ENCODE peak calls at places on chromosome 18, in six cellular contexts. One of them, this sample, is unnamed.

GRCh38 chr18:24089059-24089458 is 49.8 kb upstream of the CABYR start:
- DNase-seq in brain microvascular endothelial cell: no peak
- DNase-seq in A673: no peak
- DNase-seq in body of pancreas: no peak
- DNase-seq in PC-9: no peak
- DNase-seq in activated B cell treated with CpG ODN at 0.5 μM for 24 hours: no peak
- DNase-seq in this sample: peak; percentile 31

GRCh38 chr18:35721431-35722081 is 140.0 kb downstream of the GALNT1 start:
- DNase-seq in brain microvascular endothelial cell: no peak
- DNase-seq in A673: no peak
- DNase-seq in body of pancreas: no peak
- DNase-seq in PC-9: no peak
- DNase-seq in activated B cell treated with CpG ODN at 0.5 μM for 24 hours: no peak
- DNase-seq in this sample: no peak

GRCh38 chr18:79567481-79568147 is 112.0 kb upstream of the CTDP1 start:
- DNase-seq in brain microvascular endothelial cell: peak; percentile 95
- DNase-seq in A673: peak; percentile 11
- DNase-seq in body of pancreas: peak; percentile 32
- DNase-seq in PC-9: no peak
- DNase-seq in activated B cell treated with CpG ODN at 0.5 μM for 24 hours: no peak
- DNase-seq in this sample: peak; percentile 80

GRCh38 chr18:78032574-78032973 is 782.9 kb downstream of the GALR1 start:
- DNase-seq in brain microvascular endothelial cell: no peak
- DNase-seq in A673: no peak
- DNase-seq in body of pancreas: no peak
- DNase-seq in PC-9: no peak
- DNase-seq in activated B cell treated with CpG ODN at 0.5 μM for 24 hours: no peak
- DNase-seq in this sample: no peak

GRCh38 chr18:6708880-6709279 is 20.6 kb upstream of the ARHGAP28 start:
- DNase-seq in brain microvascular endothelial cell: no peak
- DNase-seq in A673: no peak
- DNase-seq in body of pancreas: no peak
- DNase-seq in PC-9: no peak
- DNase-seq in activated B cell treated with CpG ODN at 0.5 μM for 24 hours: no peak
- DNase-seq in this sample: no peak

GRCh38 chr18:10033038-10033437 is 119.2 kb downstream of the VAPA start:
- DNase-seq in brain microvascular endothelial cell: no peak
- DNase-seq in A673: no peak
- DNase-seq in body of pancreas: peak; percentile 73
- DNase-seq in PC-9: no peak
- DNase-seq in activated B cell treated with CpG ODN at 0.5 μM for 24 hours: no peak
- DNase-seq in this sample: no peak

GRCh38 chr18:43141208-43141607 is 25.7 kb upstream of the RIT2 start:
- DNase-seq in brain microvascular endothelial cell: no peak
- DNase-seq in A673: no peak
- DNase-seq in body of pancreas: no peak
- DNase-seq in PC-9: no peak
- DNase-seq in activated B cell treated with CpG ODN at 0.5 μM for 24 hours: no peak
- DNase-seq in this sample: no peak

GRCh38 chr18:35580748-35581534 is 599 bp upstream of the GALNT1 start:
- DNase-seq in brain microvascular endothelial cell: peak; percentile 19
- DNase-seq in A673: peak; percentile 56
- DNase-seq in body of pancreas: peak; percentile 62
- DNase-seq in PC-9: peak; percentile 35
- DNase-seq in activated B cell treated with CpG ODN at 0.5 μM for 24 hours: peak; percentile 73
- DNase-seq in this sample: peak; percentile 38

GRCh38 chr18:57807336-57808117 is 4.4 kb upstream of the ATP8B1 start:
- DNase-seq in brain microvascular endothelial cell: no peak
- DNase-seq in A673: peak; percentile 53
- DNase-seq in body of pancreas: peak; percentile 50
- DNase-seq in PC-9: no peak
- DNase-seq in activated B cell treated with CpG ODN at 0.5 μM for 24 hours: no peak
- DNase-seq in this sample: peak; percentile 53

GRCh38 chr18:46464926-46465655 is 191.9 kb downstream of the LOXHD1 start:
- DNase-seq in brain microvascular endothelial cell: no peak
- DNase-seq in A673: no peak
- DNase-seq in body of pancreas: no peak
- DNase-seq in PC-9: no peak
- DNase-seq in activated B cell treated with CpG ODN at 0.5 μM for 24 hours: no peak
- DNase-seq in this sample: no peak

GRCh38 chr18:54806526-54806925 is 21.8 kb upstream of the RAB27B start:
- DNase-seq in brain microvascular endothelial cell: no peak
- DNase-seq in A673: no peak
- DNase-seq in body of pancreas: no peak
- DNase-seq in PC-9: no peak
- DNase-seq in activated B cell treated with CpG ODN at 0.5 μM for 24 hours: no peak
- DNase-seq in this sample: peak; percentile 21

GRCh38 chr18:10041180-10041579 is 127.4 kb downstream of the VAPA start:
- DNase-seq in brain microvascular endothelial cell: peak; percentile 43
- DNase-seq in A673: no peak
- DNase-seq in body of pancreas: peak; percentile 85
- DNase-seq in PC-9: no peak
- DNase-seq in activated B cell treated with CpG ODN at 0.5 μM for 24 hours: no peak
- DNase-seq in this sample: peak; percentile 82

GRCh38 chr18:79252904-79253633 is 142.7 kb upstream of the NFATC1 start:
- DNase-seq in brain microvascular endothelial cell: no peak
- DNase-seq in A673: no peak
- DNase-seq in body of pancreas: no peak
- DNase-seq in PC-9: no peak
- DNase-seq in activated B cell treated with CpG ODN at 0.5 μM for 24 hours: no peak
- DNase-seq in this sample: no peak

GRCh38 chr18:49344825-49345224 is 115.6 kb downstream of the DYM start:
- DNase-seq in brain microvascular endothelial cell: no peak
- DNase-seq in A673: no peak
- DNase-seq in body of pancreas: no peak
- DNase-seq in PC-9: no peak
- DNase-seq in activated B cell treated with CpG ODN at 0.5 μM for 24 hours: no peak
- DNase-seq in this sample: no peak

GRCh38 chr18:47720741-47721140 is 209.7 kb downstream of the SMAD2 start:
- DNase-seq in brain microvascular endothelial cell: no peak
- DNase-seq in A673: no peak
- DNase-seq in body of pancreas: no peak
- DNase-seq in PC-9: no peak
- DNase-seq in activated B cell treated with CpG ODN at 0.5 μM for 24 hours: no peak
- DNase-seq in this sample: no peak

GRCh38 chr18:36188912-36189311 is 1.6 kb downstream of the MOCOS start:
- DNase-seq in brain microvascular endothelial cell: no peak
- DNase-seq in A673: no peak
- DNase-seq in body of pancreas: no peak
- DNase-seq in PC-9: peak; percentile 56
- DNase-seq in activated B cell treated with CpG ODN at 0.5 μM for 24 hours: no peak
- DNase-seq in this sample: no peak

GRCh38 chr18:5066380-5066977 is 130.6 kb downstream of the AKAIN1 start:
- DNase-seq in brain microvascular endothelial cell: no peak
- DNase-seq in A673: no peak
- DNase-seq in body of pancreas: peak; percentile 10
- DNase-seq in PC-9: no peak
- DNase-seq in activated B cell treated with CpG ODN at 0.5 μM for 24 hours: no peak
- DNase-seq in this sample: no peak
- TF ChIP-seq CTCF in brain microvascular endothelial cell: no peak
- TF ChIP-seq CTCF in A673: peak; percentile 62
- TF ChIP-seq CTCF in body of pancreas: no peak
- TF ChIP-seq CTCF in PC-9: peak; percentile 33
- TF ChIP-seq CTCF in activated B cell treated with CpG ODN at 0.5 μM for 24 hours: no peak
- TF ChIP-seq CTCF in this sample: no peak

GRCh38 chr18:50790956-50791355 is 28.9 kb downstream of the MRO start:
- DNase-seq in brain microvascular endothelial cell: no peak
- DNase-seq in A673: peak; percentile 92
- DNase-seq in body of pancreas: no peak
- DNase-seq in PC-9: no peak
- DNase-seq in activated B cell treated with CpG ODN at 0.5 μM for 24 hours: no peak
- DNase-seq in this sample: no peak

GRCh38 chr18:50788284-50788683 is 31.5 kb downstream of the MRO start:
- DNase-seq in brain microvascular endothelial cell: no peak
- DNase-seq in A673: no peak
- DNase-seq in body of pancreas: no peak
- DNase-seq in PC-9: no peak
- DNase-seq in activated B cell treated with CpG ODN at 0.5 μM for 24 hours: no peak
- DNase-seq in this sample: no peak

GRCh38 chr18:50793641-50794565 is 25.9 kb downstream of the MRO start:
- DNase-seq in brain microvascular endothelial cell: no peak
- DNase-seq in A673: no peak
- DNase-seq in body of pancreas: peak; percentile 44
- DNase-seq in PC-9: no peak
- DNase-seq in activated B cell treated with CpG ODN at 0.5 μM for 24 hours: no peak
- DNase-seq in this sample: no peak

GRCh38 chr18:50792885-50793284 is 26.9 kb downstream of the MRO start:
- DNase-seq in brain microvascular endothelial cell: no peak
- DNase-seq in A673: no peak
- DNase-seq in body of pancreas: no peak
- DNase-seq in PC-9: no peak
- DNase-seq in activated B cell treated with CpG ODN at 0.5 μM for 24 hours: no peak
- DNase-seq in this sample: no peak

DNA sequence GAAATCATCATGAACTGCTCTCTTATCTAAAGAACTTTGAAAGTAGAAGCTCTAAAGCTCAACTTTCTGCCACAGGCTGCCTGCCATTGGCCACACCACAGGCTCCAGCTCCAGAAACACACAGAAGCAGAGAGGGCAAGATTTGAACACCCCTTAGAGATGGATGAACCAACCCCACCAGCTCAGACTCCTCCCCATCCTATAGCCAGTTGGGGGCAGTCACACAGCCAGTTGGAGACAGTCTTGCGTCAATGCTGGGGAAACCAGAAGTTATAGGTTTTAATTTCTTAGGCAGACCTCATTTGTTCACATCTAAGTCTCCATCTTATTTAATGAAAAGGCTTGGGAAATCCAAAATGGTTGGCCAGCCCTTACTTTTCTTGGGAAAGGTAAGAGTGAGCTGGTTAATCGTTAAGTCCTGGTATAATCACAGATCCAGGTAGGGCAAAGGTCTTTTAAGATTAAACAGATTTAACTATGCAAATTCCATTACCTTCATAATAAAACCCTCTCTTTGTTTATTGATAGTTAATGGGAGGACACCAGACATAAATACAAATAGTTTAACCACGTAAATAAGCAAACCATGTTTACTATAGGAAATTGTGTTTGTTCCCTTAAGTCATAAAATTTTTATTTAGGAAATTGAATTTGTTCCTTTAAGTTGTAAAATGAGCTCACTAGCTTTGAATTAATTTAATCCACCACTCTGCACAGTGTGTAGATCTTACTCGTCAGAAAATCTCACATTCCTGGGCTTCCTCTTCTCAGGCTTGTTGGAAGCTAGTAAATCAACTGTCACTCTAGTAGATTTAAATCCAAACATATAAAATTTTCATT is 28.0 kb downstream of the MRO start:
- DNase-seq in brain microvascular endothelial cell: no peak
- DNase-seq in A673: peak; percentile 47
- DNase-seq in body of pancreas: no peak
- DNase-seq in PC-9: no peak
- DNase-seq in activated B cell treated with CpG ODN at 0.5 μM for 24 hours: no peak
- DNase-seq in this sample: no peak
- TF ChIP-seq CTCF in brain microvascular endothelial cell: no peak
- TF ChIP-seq CTCF in A673: peak; percentile 34
- TF ChIP-seq CTCF in body of pancreas: no peak
- TF ChIP-seq CTCF in PC-9: no peak
- TF ChIP-seq CTCF in activated B cell treated with CpG ODN at 0.5 μM for 24 hours: no peak
- TF ChIP-seq CTCF in this sample: no peak

GRCh38 chr18:75828379-75828778 is 400.9 kb upstream of the SMIM21 start:
- DNase-seq in brain microvascular endothelial cell: no peak
- DNase-seq in A673: no peak
- DNase-seq in body of pancreas: no peak
- DNase-seq in PC-9: no peak
- DNase-seq in activated B cell treated with CpG ODN at 0.5 μM for 24 hours: no peak
- DNase-seq in this sample: no peak

GRCh38 chr18:75836516-75836915 is 409.0 kb upstream of the SMIM21 start:
- DNase-seq in brain microvascular endothelial cell: no peak
- DNase-seq in A673: no peak
- DNase-seq in body of pancreas: no peak
- DNase-seq in PC-9: no peak
- DNase-seq in activated B cell treated with CpG ODN at 0.5 μM for 24 hours: no peak
- DNase-seq in this sample: no peak

GRCh38 chr18:75830848-75831247 is 403.3 kb upstream of the SMIM21 start:
- DNase-seq in brain microvascular endothelial cell: no peak
- DNase-seq in A673: no peak
- DNase-seq in body of pancreas: no peak
- DNase-seq in PC-9: no peak
- DNase-seq in activated B cell treated with CpG ODN at 0.5 μM for 24 hours: no peak
- DNase-seq in this sample: no peak

GRCh38 chr18:75827781-75828274 is 400.3 kb upstream of the SMIM21 start:
- DNase-seq in brain microvascular endothelial cell: no peak
- DNase-seq in A673: no peak
- DNase-seq in body of pancreas: no peak
- DNase-seq in PC-9: no peak
- DNase-seq in activated B cell treated with CpG ODN at 0.5 μM for 24 hours: no peak
- DNase-seq in this sample: no peak

GRCh38 chr18:75831960-75832359 is 404.5 kb upstream of the SMIM21 start:
- DNase-seq in brain microvascular endothelial cell: no peak
- DNase-seq in A673: no peak
- DNase-seq in body of pancreas: no peak
- DNase-seq in PC-9: no peak
- DNase-seq in activated B cell treated with CpG ODN at 0.5 μM for 24 hours: no peak
- DNase-seq in this sample: no peak
- TF ChIP-seq CTCF in brain microvascular endothelial cell: no peak
- TF ChIP-seq CTCF in A673: no peak
- TF ChIP-seq CTCF in body of pancreas: no peak
- TF ChIP-seq CTCF in PC-9: no peak
- TF ChIP-seq CTCF in activated B cell treated with CpG ODN at 0.5 μM for 24 hours: no peak
- TF ChIP-seq CTCF in this sample: no peak

GRCh38 chr18:21321711-21322110 is 79.7 kb downstream of the GREB1L start:
- DNase-seq in brain microvascular endothelial cell: no peak
- DNase-seq in A673: no peak
- DNase-seq in body of pancreas: no peak
- DNase-seq in PC-9: no peak
- DNase-seq in activated B cell treated with CpG ODN at 0.5 μM for 24 hours: no peak
- DNase-seq in this sample: no peak

GRCh38 chr18:21314721-21315120 is 72.7 kb downstream of the GREB1L start:
- DNase-seq in brain microvascular endothelial cell: no peak
- DNase-seq in A673: no peak
- DNase-seq in body of pancreas: no peak
- DNase-seq in PC-9: no peak
- DNase-seq in activated B cell treated with CpG ODN at 0.5 μM for 24 hours: no peak
- DNase-seq in this sample: no peak

GRCh38 chr18:21313576-21313975 is 71.5 kb downstream of the GREB1L start:
- DNase-seq in brain microvascular endothelial cell: no peak
- DNase-seq in A673: no peak
- DNase-seq in body of pancreas: no peak
- DNase-seq in PC-9: no peak
- DNase-seq in activated B cell treated with CpG ODN at 0.5 μM for 24 hours: no peak
- DNase-seq in this sample: no peak

GRCh38 chr18:21316296-21316695 is 74.3 kb downstream of the GREB1L start:
- DNase-seq in brain microvascular endothelial cell: no peak
- DNase-seq in A673: no peak
- DNase-seq in body of pancreas: no peak
- DNase-seq in PC-9: no peak
- DNase-seq in activated B cell treated with CpG ODN at 0.5 μM for 24 hours: no peak
- DNase-seq in this sample: no peak

DNA sequence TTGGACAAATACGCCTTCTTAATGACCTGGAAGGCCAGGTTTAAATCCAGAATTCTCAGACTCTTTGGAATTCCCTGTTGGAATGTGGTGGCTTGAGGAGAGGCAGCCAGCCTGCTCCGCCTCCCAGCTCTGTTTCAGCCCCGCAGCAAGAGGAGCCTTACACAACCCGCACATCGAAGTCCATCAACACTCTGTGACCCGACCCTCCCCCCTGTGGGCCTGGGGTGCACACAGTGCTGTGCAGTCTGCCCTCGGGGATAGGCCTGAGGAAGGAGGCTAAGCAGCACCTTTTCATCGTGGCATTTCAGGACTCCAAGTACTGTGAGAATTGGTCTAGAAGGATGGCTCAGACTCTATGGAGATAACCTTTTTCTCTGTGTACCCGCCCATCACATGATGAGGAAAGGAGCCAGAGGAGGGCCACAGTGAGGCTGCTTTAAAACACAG is 73.7 kb downstream of the GREB1L start:
- DNase-seq in brain microvascular endothelial cell: no peak
- DNase-seq in A673: no peak
- DNase-seq in body of pancreas: no peak
- DNase-seq in PC-9: no peak
- DNase-seq in activated B cell treated with CpG ODN at 0.5 μM for 24 hours: no peak
- DNase-seq in this sample: no peak
- TF ChIP-seq CTCF in brain microvascular endothelial cell: no peak
- TF ChIP-seq CTCF in A673: no peak
- TF ChIP-seq CTCF in body of pancreas: no peak
- TF ChIP-seq CTCF in PC-9: no peak
- TF ChIP-seq CTCF in activated B cell treated with CpG ODN at 0.5 μM for 24 hours: no peak
- TF ChIP-seq CTCF in this sample: no peak

This sample was measured in foreskin fibroblast.